ENCODE peak calls at places on chromosomes 1 and 21, in five cellular contexts. C is activated CD4-positive, CD25-positive, alpha-beta regulatory T cell; G is fibroblast of the conjunctiva; W is stimulated activated CD4-positive, alpha-beta T cell treated with anti-CD3 and anti-CD28 coated beads, Interleukin-4, amount 100 ng/mL, for 4 hours; Y is anterior cingulate cortex. L is an unnamed sample.

GRCh38 chr1:174157157-174157806 is 2.0 kb upstream of the RABGAP1L start:
- DNase-seq in G (no peak), Y (no peak), W (no peak), C (no peak), L (no peak)

GRCh38 chr1:25487628-25488027 is 55.8 kb upstream of the LDLRAP1 start:
- DNase-seq in W (no peak), G (no peak), Y (no peak), C (no peak), L (no peak)

GRCh38 chr1:62732327-62732726 is 44.1 kb upstream of the DOCK7 start:
- DNase-seq in W (no peak), G (no peak), C (no peak), Y (no peak), L (no peak)

GRCh38 chr1:204151562-204152309 is at the start of gene ETNK2:
- DNase-seq in W (peak; percentile 50), C (no peak), G (no peak), Y (no peak), L (peak; percentile 51)

GRCh38 chr1:12104417-12104816 is 41.3 kb downstream of the TNFRSF8 start:
- DNase-seq in Y (no peak), C (no peak), W (no peak), G (no peak), L (no peak)

GRCh38 chr1:9317072-9317471 is 24.4 kb downstream of the SPSB1 start:
- DNase-seq in Y (no peak), G (no peak), W (no peak), C (no peak), L (no peak)

GRCh38 chr1:14784790-14785773 is 186.6 kb downstream of the KAZN start:
- DNase-seq in C (no peak), G (no peak), W (no peak), Y (no peak), L (no peak)

GRCh38 chr1:1550591-1551432 is 10.4 kb upstream of the TMEM240 start:
- DNase-seq in W (no peak), C (no peak), Y (no peak), G (peak; percentile 56), L (no peak)

GRCh38 chr21:42580793-42581201 is 67.1 kb downstream of the SLC37A1 start:
- DNase-seq in C (no peak), G (no peak), W (no peak), Y (no peak), L (no peak)

GRCh38 chr21:39048574-39048973 is 134.7 kb downstream of the PSMG1 start:
- DNase-seq in G (peak; percentile 70), W (no peak), C (no peak), Y (no peak), L (no peak)

GRCh38 chr21:40151611-40152010 is 284.4 kb downstream of the PCP4 start:
- DNase-seq in G (no peak), C (no peak), W (no peak), Y (no peak), L (no peak)

GRCh38 chr21:45327458-45328197 is 39.9 kb upstream of the POFUT2 start:
- DNase-seq in W (no peak), Y (no peak), C (no peak), G (no peak), L (peak; percentile 13)

GRCh38 chr1:25661043-25661807 is 44.6 kb downstream of the MAN1C1 start:
- DNase-seq in G (no peak), C (no peak), Y (no peak), W (no peak), L (no peak)

GRCh38 chr1:32580348-32581017 is 41.3 kb downstream of the ZBTB8A start:
- DNase-seq in G (no peak), Y (no peak), W (no peak), C (no peak), L (no peak)

GRCh38 chr21:41480086-41480690 is 27.8 kb downstream of the TMPRSS2 start:
- DNase-seq in Y (no peak), G (no peak), W (no peak), C (no peak), L (no peak)

GRCh38 chr1:155013632-155014031 is 11.0 kb downstream of the ZBTB7B start:
- DNase-seq in Y (no peak), C (no peak), W (peak; percentile 45), G (no peak), L (no peak)

GRCh38 chr21:45441431-45442255 is 36.7 kb downstream of the COL18A1 start:
- DNase-seq in G (no peak), Y (no peak), W (no peak), C (no peak), L (no peak)

GRCh38 chr1:235932090-235932510 is 65.4 kb upstream of the LYST start:
- DNase-seq in G (no peak), C (no peak), W (no peak), Y (no peak), L (no peak)

L was measured in left ventricle myocardium inferior.